ENCODE peak calls at places on chromosomes 1 and 21, in six cellular contexts. F, N, B, E, L and T are unnamed samples.

GRCh38 chr1:99374109-99374508 is 109.8 kb downstream of the PLPPR4 start:
- DNase-seq in F (no peak), B (no peak), E (no peak), N (no peak), L (no peak), T (no peak)

GRCh38 chr1:170790175-170790574 is 126.2 kb downstream of the PRRX1 start:
- DNase-seq in F (no peak), B (no peak), E (no peak), L (no peak), N (no peak), T (no peak)

GRCh38 chr1:36796101-36796590 is 238.2 kb downstream of the GRIK3 start:
- DNase-seq in L (no peak), B (no peak), F (no peak), N (no peak), E (no peak), T (no peak)

GRCh38 chr1:156476501-156477298 is 23.9 kb downstream of the MEF2D start:
- DNase-seq in E (peak), F (no peak), B (peak), L (no peak), N (no peak), T (no peak)

GRCh38 chr1:112317556-112317955 is 78.5 kb upstream of the CTTNBP2NL start:
- DNase-seq in E (no peak), F (no peak), N (no peak), B (no peak), L (no peak), T (no peak)

GRCh38 chr1:160956966-160957365 is 2.4 kb upstream of the ITLN2 start:
- DNase-seq in N (no peak), L (no peak), F (no peak), E (no peak), B (no peak), T (no peak)

GRCh38 chr1:11479375-11479979 is 522 bp downstream of the DISP3 start:
- DNase-seq in L (no peak), E (no peak), F (peak), B (no peak), N (no peak), T (no peak)

GRCh38 chr1:101148987-101149386 is 87.8 kb upstream of the S1PR1 start:
- DNase-seq in F (no peak), N (no peak), B (no peak), E (no peak), L (no peak), T (no peak)

GRCh38 chr1:67896826-67897225 is 63.6 kb upstream of the GNG12 start:
- DNase-seq in B (peak), E (peak), L (no peak), F (no peak), N (no peak), T (no peak)

GRCh38 chr1:73662526-73662925 is 535.5 kb downstream of the LRRIQ3 start:
- DNase-seq in L (no peak), B (no peak), F (no peak), E (no peak), N (no peak), T (no peak)

GRCh38 chr1:74674278-74675048 is 871 bp upstream of the ERICH3 start:
- DNase-seq in N (peak), L (no peak), B (no peak), E (no peak), F (no peak), T (no peak)

GRCh38 chr1:182035097-182035770 is 26.3 kb downstream of the ZNF648 start:
- DNase-seq in E (no peak), F (no peak), L (no peak), B (peak), N (peak), T (no peak)

GRCh38 chr1:36384542-36385409 is 948 bp downstream of the STK40 start:
- DNase-seq in E (peak), B (peak), N (peak), F (no peak), L (peak), T (no peak)

GRCh38 chr1:1435094-1435903 is at the start of gene VWA1:
- DNase-seq in F (peak), B (peak), N (peak), L (peak), E (peak), T (peak)

GRCh38 chr1:224052767-224053166 is 61.1 kb upstream of the FBXO28 start:
- DNase-seq in B (no peak), E (no peak), F (no peak), L (no peak), N (no peak), T (no peak)

GRCh38 chr1:43977376-43978263 is 1.4 kb upstream of the B4GALT2 start:
- DNase-seq in F (no peak), L (no peak), N (no peak), E (no peak), B (no peak), T (no peak)

GRCh38 chr1:53266038-53266437 is 27.7 kb upstream of the MAGOH start:
- DNase-seq in N (no peak), F (no peak), L (no peak), B (no peak), E (peak), T (no peak)

GRCh38 chr1:227917081-227917950 is 30.4 kb downstream of the WNT9A start:
- DNase-seq in B (no peak), L (peak), F (peak), N (no peak), E (no peak), T (no peak)

GRCh38 chr1:114482585-114482984 is 28.4 kb downstream of the TRIM33 start:
- DNase-seq in E (no peak), B (no peak), F (no peak), N (no peak), L (no peak), T (no peak)

GRCh38 chr21:17560377-17560776 is 47.5 kb downstream of the CXADR start:
- DNase-seq in F (no peak), B (no peak), L (no peak), N (no peak), E (no peak), T (no peak)

GRCh38 chr1:33298623-33299277 is 22.1 kb downstream of the A3GALT2 start:
- DNase-seq in B (peak), F (peak), L (peak), N (peak), E (peak), T (peak)

GRCh38 chr1:197463142-197463541 is 195.1 kb downstream of the CRB1 start:
- DNase-seq in L (no peak), E (no peak), B (no peak), N (no peak), F (no peak), T (no peak)

GRCh38 chr1:14970799-14971141 is 182.8 kb upstream of the TMEM51 start:
- DNase-seq in F (no peak), B (no peak), N (no peak), E (no peak), L (no peak), T (no peak)

GRCh38 chr1:201259476-201260235 is 23.6 kb upstream of the PKP1 start:
- DNase-seq in L (no peak), F (no peak), N (peak), E (no peak), B (no peak), T (no peak)

GRCh38 chr21:32508558-32508957 is 76.8 kb downstream of the TCP10L start:
- DNase-seq in B (no peak), L (no peak), N (no peak), E (no peak), F (no peak), T (no peak)

GRCh38 chr1:111978695-111979094 is 10.8 kb downstream of the KCND3 start:
- DNase-seq in L (no peak), N (no peak), F (no peak), E (no peak), B (no peak), T (no peak)

GRCh38 chr1:48761986-48762385 is 14.7 kb downstream of the BEND5 start:
- DNase-seq in F (no peak), E (no peak), B (no peak), N (no peak), L (no peak), T (no peak)

GRCh38 chr1:170247751-170248521 is 102.2 kb downstream of the NTMT2 start:
- DNase-seq in E (no peak), N (no peak), B (no peak), L (no peak), F (no peak), T (no peak)

GRCh38 chr1:16172964-16173446 is 17.1 kb upstream of the EPHA2 start:
- DNase-seq in L (no peak), F (no peak), N (no peak), E (no peak), B (peak), T (no peak)

GRCh38 chr1:31152181-31152768 is 86.8 kb upstream of the PUM1 start:
- DNase-seq in N (no peak), L (no peak), B (peak), F (no peak), E (no peak), T (no peak)

GRCh38 chr1:210081494-210081893 is 143.5 kb downstream of the SYT14 start:
- DNase-seq in N (no peak), E (no peak), L (no peak), B (no peak), F (no peak), T (no peak)

DNA sequence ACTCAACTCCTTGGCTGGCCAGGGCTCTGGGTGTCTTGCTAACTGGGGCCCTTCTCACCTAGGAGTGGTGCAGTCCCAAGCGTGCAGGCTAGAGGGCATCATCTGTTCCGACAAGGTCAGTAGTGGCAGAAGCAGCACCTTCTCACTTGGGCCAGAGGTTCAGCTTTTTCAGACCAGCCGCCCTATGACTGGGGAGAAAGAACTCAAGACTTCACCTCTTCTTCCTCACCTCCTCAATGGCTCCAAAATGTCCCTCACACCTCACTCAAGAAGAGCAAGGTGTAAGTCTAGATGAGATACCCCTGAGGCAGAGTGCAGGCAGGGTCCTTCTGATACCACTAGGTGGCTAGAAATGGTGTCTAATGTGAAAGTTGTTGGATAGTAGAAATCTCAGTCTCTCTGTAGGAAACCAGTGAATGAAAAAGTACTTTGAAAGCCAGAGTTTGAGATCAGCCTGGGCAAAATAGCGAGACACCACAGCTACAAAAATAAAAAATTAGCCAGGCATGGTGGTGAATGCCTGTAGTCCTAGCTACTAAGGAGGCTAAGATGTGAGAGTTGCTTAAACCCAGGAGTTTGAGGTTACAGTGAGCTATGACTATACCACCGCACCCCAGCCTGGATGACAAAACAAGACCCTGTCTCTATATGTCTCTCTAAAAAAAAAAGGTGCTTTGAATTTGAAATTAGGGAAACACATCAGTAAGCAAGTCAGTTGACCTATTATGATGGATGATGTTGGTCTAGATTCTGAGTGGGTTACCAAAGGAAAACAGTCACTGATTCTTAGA is 8.6 kb upstream of the IL20 start:
- DNase-seq in L (no peak), N (no peak), B (peak), F (no peak), E (no peak), T (no peak)
- TF ChIP-seq CTCF in L (no peak), N (no peak), B (peak), F (peak), E (peak), T (no peak)

GRCh38 chr1:4656533-4657140 is 2.2 kb downstream of the AJAP1 start:
- DNase-seq in F (no peak), L (peak), N (no peak), E (no peak), B (no peak), T (no peak)

GRCh38 chr1:4657244-4657789 is 2.9 kb downstream of the AJAP1 start:
- DNase-seq in B (no peak), F (no peak), E (no peak), N (no peak), L (no peak), T (no peak)

GRCh38 chr1:4654764-4655673 is 610 bp downstream of the AJAP1 start:
- DNase-seq in E (no peak), B (no peak), F (peak), L (no peak), N (no peak), T (no peak)

GRCh38 chr1:4653796-4654715 is at the start of gene AJAP1:
- DNase-seq in E (no peak), F (peak), L (peak), N (no peak), B (no peak), T (no peak)

GRCh38 chr1:4655674-4656532 is 1.5 kb downstream of the AJAP1 start:
- DNase-seq in E (peak), B (peak), N (peak), L (peak), F (peak), T (peak)
- TF ChIP-seq CTCF in E (no peak), B (peak), N (no peak), L (peak), F (peak), T (peak)

DNA sequence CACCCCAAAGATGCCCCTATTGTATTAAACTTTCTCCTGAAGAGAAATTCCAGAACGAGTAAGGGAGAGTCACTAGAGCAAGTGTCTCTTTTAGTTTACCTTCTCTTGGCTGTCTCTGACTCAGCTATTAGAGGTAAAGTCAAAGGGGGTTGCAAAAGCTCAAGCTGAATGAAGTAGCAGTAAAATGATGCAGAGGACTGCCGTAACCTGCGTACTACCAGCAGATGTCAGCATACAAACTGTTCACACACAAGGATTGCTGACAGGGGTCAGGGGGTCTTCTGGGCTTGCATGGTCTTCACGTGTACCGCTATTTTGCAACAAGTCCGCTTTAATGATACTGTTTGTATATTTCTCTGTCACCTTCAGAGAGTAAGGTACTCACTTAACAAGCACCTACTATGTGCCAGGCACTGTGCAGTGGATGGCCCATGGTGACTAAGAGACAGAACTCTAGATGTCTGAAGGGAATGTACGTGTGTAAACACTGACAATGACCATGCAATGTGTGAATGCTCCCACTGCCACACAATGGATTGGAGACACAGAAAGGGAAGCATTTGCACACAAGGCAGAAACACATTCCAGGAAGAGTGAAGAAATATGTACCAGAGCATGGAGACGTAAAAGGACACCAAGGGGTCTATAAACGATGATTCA is 34.9 kb downstream of the CHML start:
- DNase-seq in F (no peak), E (no peak), N (peak), L (no peak), B (peak), T (no peak)
- TF ChIP-seq CTCF in F (peak), E (peak), N (no peak), L (no peak), B (peak), T (no peak)

GRCh38 chr1:115755436-115756370 is 12.8 kb downstream of the CASQ2 start:
- DNase-seq in F (no peak), E (no peak), B (no peak), N (no peak), L (no peak), T (no peak)
- TF ChIP-seq CTCF in F (no peak), E (no peak), B (no peak), N (no peak), L (no peak), T (no peak)

DNA sequence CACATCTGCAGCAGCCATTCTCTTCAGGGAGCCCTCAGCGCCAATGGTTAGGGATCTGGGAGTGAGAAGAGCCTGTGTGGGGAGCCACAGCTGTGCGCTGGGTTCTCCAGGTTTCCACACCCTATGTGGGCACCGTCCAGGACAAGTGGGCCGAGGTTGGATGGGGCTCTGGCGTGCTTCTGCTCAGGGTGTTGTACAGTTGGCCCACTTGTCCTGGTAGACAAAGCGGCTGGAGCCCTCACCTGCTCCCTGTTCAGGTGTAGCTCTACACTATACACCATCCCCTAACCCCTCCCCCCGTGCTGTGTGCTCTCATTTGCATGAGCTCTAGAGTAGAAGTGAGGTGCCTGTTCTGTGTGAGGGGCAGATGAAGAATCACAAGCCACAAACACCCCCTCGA is 12.2 kb downstream of the SH3BP5L start:
- DNase-seq in B (no peak), F (no peak), E (no peak), L (no peak), N (no peak), T (no peak)
- TF ChIP-seq CTCF in B (no peak), F (no peak), E (no peak), L (no peak), N (no peak), T (no peak)

DNA sequence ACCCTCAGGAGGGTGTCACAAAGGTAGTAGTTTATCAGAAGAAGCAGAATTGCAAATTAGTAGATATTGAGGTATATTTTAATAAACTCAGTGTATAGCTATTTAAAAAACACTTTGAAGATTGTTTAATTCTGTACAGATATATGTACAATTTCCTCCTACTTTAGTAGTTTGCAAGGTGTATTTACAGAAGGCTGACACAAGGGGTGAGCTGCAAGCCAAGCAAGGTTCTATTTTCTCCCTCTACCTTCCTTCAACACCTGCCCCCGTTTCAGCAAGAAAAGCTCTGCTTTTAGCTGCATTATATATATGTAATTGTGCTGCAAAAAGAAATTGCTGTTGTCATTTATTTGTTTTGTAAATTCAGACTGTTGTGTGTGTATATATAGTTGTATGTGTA is 674.2 kb upstream of the PKN2 start:
- DNase-seq in E (no peak), L (no peak), N (no peak), F (no peak), B (no peak), T (no peak)
- TF ChIP-seq CTCF in E (peak), L (no peak), N (no peak), F (peak), B (no peak), T (no peak)

GRCh38 chr1:62599044-62599443 is 1.7 kb downstream of the ANGPTL3 start:
- DNase-seq in E (no peak), F (no peak), N (no peak), L (no peak), B (no peak), T (no peak)

GRCh38 chr1:62595647-62596046 is 1.7 kb upstream of the ANGPTL3 start:
- DNase-seq in B (no peak), N (no peak), L (no peak), E (no peak), F (no peak), T (no peak)

GRCh38 chr1:62601412-62601971 is 4.2 kb downstream of the ANGPTL3 start:
- DNase-seq in E (no peak), L (no peak), B (no peak), F (no peak), N (no peak), T (no peak)

GRCh38 chr1:62593825-62594394 is 3.4 kb upstream of the ANGPTL3 start:
- DNase-seq in N (no peak), E (no peak), L (no peak), F (no peak), B (no peak), T (no peak)

DNA sequence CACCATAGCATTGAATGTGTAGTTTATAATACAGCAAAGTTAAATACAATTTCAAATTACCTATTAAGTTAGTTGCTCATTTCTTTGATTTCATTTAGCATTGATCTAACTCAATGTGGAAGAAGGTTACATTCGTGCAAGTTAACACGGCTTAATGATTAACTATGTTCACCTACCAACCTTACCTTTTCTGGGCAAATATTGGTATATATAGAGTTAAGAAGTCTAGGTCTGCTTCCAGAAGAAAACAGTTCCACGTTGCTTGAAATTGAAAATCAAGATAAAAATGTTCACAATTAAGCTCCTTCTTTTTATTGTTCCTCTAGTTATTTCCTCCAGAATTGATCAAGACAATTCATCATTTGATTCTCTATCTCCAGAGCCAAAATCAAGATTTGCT is at the start of gene ANGPTL3:
- DNase-seq in L (no peak), B (no peak), F (no peak), N (no peak), E (no peak), T (no peak)
- TF ChIP-seq CTCF in L (no peak), B (no peak), F (no peak), N (no peak), E (no peak), T (no peak)

GRCh38 chr1:212916395-212917133 is 33.8 kb upstream of the VASH2 start:
- DNase-seq in B (no peak), L (peak), N (peak), E (no peak), F (no peak), T (no peak)
- TF ChIP-seq CTCF in B (no peak), L (no peak), N (no peak), E (no peak), F (no peak), T (no peak)

GRCh38 chr1:47302472-47302871 is 11.5 kb downstream of the STIL start:
- DNase-seq in E (no peak), F (no peak), L (no peak), B (no peak), N (no peak), T (no peak)
- TF ChIP-seq CTCF in E (no peak), F (no peak), L (no peak), B (no peak), N (no peak), T (no peak)